ENCODE peak calls at places on chromosomes 12 and 14, in five cellular contexts. U is endothelial cell of umbilical vein, T is esophagus muscularis mucosa, N is body of pancreas, Y is uterus. G is an unnamed sample.

GRCh38 chr12:88248606-88249005 is 106.5 kb downstream of the TMTC3 start:
- DNase-seq in T (no peak), Y (no peak), N (no peak), U (no peak), G (no peak)

GRCh38 chr12:112179341-112179740 is 54.0 kb downstream of the TRAFD1 start:
- DNase-seq in Y (no peak), T (no peak), U (no peak), N (no peak), G (no peak)

GRCh38 chr12:121532503-121533390 is 48.1 kb downstream of the KDM2B start:
- DNase-seq in Y (no peak), U (no peak), T (no peak), N (no peak), G (peak; percentile 40)

GRCh38 chr14:74952195-74952665 is 3.2 kb downstream of the PGF start:
- DNase-seq in Y (no peak), U (no peak), N (no peak), T (no peak), G (no peak)

GRCh38 chr14:37197421-37198272 is at the start of gene MIPOL1:
- DNase-seq in Y (peak; percentile 89), T (peak; percentile 93), U (peak; percentile 93), N (peak; percentile 85), G (peak; percentile 83)

GRCh38 chr12:32789446-32789845 is 33.7 kb upstream of the YARS2 start:
- DNase-seq in T (no peak), Y (no peak), N (no peak), U (no peak), G (no peak)

GRCh38 chr12:76866146-76866545 is 12.7 kb downstream of the CSRP2 start:
- DNase-seq in T (no peak), N (no peak), U (no peak), Y (no peak), G (no peak)

GRCh38 chr12:27635349-27635972 is 60.8 kb upstream of the REP15 start:
- DNase-seq in T (no peak), N (peak; percentile 13), U (peak; percentile 61), Y (no peak), G (no peak)

GRCh38 chr14:37122288-37122687 is 50.1 kb downstream of the SLC25A21 start:
- DNase-seq in T (no peak), N (no peak), U (peak; percentile 85), Y (no peak), G (no peak)

GRCh38 chr12:56581418-56582145 is 48.5 kb downstream of the BAZ2A start:
- DNase-seq in U (peak; percentile 82), T (no peak), Y (no peak), N (no peak), G (no peak)

GRCh38 chr14:105281354-105282097 is 19.3 kb downstream of the BRF1 start:
- DNase-seq in N (peak; percentile 74), T (no peak), U (peak; percentile 61), Y (no peak), G (peak; percentile 18)

GRCh38 chr14:27605298-27605697 is 1007.5 kb upstream of the NOVA1 start:
- DNase-seq in Y (no peak), T (no peak), N (no peak), U (no peak), G (no peak)

GRCh38 chr12:16347391-16348298 is at the start of gene MGST1:
- DNase-seq in N (peak; percentile 82), U (peak; percentile 67), T (no peak), Y (peak; percentile 60), G (peak; percentile 8)

GRCh38 chr12:23221926-23222325 is 597.0 kb downstream of the ETNK1 start:
- DNase-seq in N (no peak), Y (no peak), U (no peak), T (no peak), G (no peak)

GRCh38 chr12:113065126-113066007 is 8.8 kb downstream of the DTX1 start:
- DNase-seq in Y (no peak), U (no peak), T (no peak), N (no peak), G (no peak)

DNA sequence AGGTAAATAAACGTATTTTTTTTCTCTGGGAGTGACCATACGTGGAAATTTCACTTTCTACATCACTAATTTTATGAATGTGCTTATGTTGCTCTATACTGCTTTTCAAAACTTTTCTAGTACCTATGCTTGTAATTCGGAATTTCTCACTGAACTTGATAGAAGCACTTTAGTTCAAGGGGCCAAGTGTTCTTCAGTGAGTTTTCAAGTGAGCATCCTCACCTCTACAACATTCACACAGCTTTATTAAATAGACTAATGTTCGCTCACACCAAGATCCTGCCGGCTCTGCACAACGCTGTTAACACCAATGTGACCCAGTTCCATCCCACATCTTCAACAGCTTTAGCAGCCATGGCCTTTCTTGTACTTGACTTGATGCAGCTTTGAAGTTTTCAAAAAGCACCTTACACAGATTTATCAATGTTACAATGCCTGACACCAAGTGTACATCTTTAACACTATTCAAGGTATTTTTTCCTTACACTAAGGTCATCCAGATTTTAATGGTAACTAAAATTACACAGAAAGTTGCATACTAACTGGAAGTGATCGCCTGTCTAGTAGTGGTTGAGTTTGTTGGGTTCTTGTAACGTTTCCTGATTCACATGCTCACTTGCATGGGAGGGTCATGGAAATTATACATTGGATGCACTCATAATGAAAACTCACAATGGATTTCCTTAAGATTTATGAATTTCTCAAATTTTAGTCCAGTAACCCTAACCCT is 4.5 kb downstream of the UBC start:
- DNase-seq in Y (no peak), U (no peak), N (no peak), T (no peak), G (no peak)
- H3K27ac ChIP-seq in Y (peak overlapping the region; percentile 31), U (no peak overlapping the region), N (no peak overlapping the region), T (peak overlapping the region; percentile 74), G (peak overlapping the region; percentile 75)

GRCh38 chr14:102605026-102605425 is 12.6 kb downstream of the RCOR1 start:
- DNase-seq in N (peak; percentile 28), Y (no peak), U (no peak), T (no peak), G (no peak)

GRCh38 chr14:102602421-102603292 is 10.2 kb downstream of the RCOR1 start:
- DNase-seq in N (no peak), T (no peak), Y (no peak), U (no peak), G (no peak)

GRCh38 chr14:102603293-102603907 is 11.0 kb downstream of the RCOR1 start:
- DNase-seq in Y (no peak), U (no peak), N (no peak), T (no peak), G (no peak)

GRCh38 chr14:102606296-102606695 is 13.8 kb downstream of the RCOR1 start:
- DNase-seq in T (no peak), Y (no peak), N (no peak), U (no peak), G (no peak)

DNA sequence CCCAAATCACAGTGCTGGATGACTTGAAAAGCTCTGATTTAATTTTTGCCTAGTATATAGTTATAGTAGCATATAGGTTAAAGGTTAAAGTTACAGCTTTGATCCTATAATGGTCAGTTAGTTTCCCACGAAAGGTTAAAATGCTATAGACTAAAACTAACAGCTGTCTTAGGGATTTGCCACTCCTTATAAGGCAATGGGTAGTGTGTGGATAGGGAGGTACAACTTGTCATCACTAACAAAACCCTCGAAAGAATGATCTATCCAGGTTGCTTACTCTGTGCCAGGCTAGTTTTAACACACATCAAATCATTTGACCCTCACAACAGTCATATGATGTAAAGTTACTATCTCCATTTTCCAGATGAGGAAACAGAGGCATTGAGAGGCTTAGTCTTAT is 11.7 kb downstream of the RCOR1 start:
- DNase-seq in Y (no peak), N (no peak), T (no peak), U (no peak), G (no peak)
- H3K27ac ChIP-seq in Y (no peak overlapping the region), N (no peak overlapping the region), T (no peak overlapping the region), U (no peak overlapping the region), G (no peak overlapping the region)

DNA sequence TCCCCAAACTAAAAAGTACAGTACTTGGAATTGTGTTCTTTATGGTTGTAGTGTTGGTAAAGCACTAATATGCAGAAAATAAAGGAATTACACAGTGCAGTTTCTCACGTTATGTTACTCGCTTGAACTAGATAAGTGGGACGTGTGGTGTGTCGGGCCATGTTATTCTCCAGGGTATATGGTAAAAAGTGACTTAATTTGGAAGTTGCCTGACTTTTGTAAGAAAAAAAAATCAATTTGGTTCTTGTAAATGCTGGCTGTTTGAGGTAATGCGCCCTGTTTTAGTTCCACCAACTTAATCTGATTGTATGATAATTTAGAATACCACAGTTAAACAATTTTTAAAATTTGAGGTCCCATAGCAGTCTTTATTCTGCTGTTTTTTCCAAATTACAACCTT is 4.1 kb downstream of the ARF6 start:
- DNase-seq in U (no peak), N (no peak), T (no peak), Y (no peak), G (no peak)
- H3K27ac ChIP-seq in U (no peak overlapping the region), N (no peak overlapping the region), T (no peak overlapping the region), Y (no peak overlapping the region), G (no peak overlapping the region)

DNA sequence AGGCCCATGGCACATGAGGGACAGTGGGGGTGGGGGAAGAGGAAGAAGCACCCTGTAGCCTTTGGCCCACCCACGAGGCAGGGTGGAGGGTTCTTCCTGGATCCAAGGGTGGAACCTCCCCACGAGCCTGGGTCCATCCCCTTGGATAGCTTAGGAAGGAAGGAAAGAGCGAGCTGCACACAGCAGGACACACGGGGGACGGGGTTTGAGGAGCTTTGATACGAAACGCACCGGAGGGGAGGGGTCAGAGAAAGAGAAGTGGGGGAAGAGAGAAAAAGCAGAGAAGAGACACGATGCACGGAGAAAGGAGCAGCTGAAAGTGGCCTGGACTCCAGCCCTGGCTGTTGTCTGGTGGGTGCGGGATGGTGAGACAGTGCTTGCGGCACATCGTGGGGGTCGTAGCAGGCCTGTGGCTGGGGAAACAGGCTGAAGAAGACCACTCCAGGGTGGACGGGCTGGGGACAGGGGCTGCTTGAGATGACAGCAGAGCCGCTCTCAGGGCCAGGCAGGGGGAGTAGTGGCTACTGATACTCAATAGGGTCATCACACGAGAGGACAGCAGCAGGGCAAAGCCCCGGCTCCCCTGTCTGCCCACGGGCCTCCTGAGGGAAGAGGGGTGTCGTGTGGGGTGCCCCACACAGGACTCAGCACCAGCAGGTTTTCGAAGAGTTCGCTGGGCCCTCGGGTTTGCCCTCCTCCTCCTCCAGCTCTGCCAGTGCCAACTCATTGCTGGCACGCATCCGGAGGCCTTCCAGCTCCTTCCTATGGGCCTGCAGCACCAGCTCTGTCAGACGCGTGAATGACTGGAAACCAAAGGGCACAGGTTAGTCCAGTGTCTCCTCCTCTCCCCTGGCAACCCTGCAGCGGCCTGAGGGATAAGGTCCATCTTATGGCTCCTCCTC is 5.4 kb upstream of the GPX2 start:
- DNase-seq in N (no peak), Y (no peak), U (no peak), T (no peak), G (no peak)
- H3K27ac ChIP-seq in N (no peak overlapping the region), Y (no peak overlapping the region), U (no peak overlapping the region), T (no peak overlapping the region), G (no peak overlapping the region)

GRCh38 chr14:98886982-98887381 is 385.0 kb downstream of the BCL11B start:
- DNase-seq in Y (no peak), T (no peak), U (no peak), N (no peak), G (no peak)
- H3K27ac ChIP-seq in Y (no peak overlapping the region), T (no peak overlapping the region), U (no peak overlapping the region), N (no peak overlapping the region), G (no peak overlapping the region)

G was measured in caudate nucleus.